ENCODE peak calls at places on chromosomes 5 and 9, in seven cellular contexts. K, N, A, C, O, G and B are unnamed samples.

GRCh38 chr5:134427540-134428041 is 15.9 kb upstream of the CDKN2AIPNL start:
- DNase-seq in A (no peak), O (no peak), G (no peak), N (no peak), C (no peak), K (no peak), B (no peak)

GRCh38 chr5:177194278-177194677 is 60.7 kb downstream of the NSD1 start:
- DNase-seq in O (peak), C (no peak), N (no peak), K (no peak), A (peak), G (no peak), B (no peak)

GRCh38 chr9:114035221-114035844 is 42.8 kb downstream of the AMBP start:
- DNase-seq in C (no peak), G (no peak), A (no peak), N (no peak), K (no peak), O (no peak), B (no peak)

GRCh38 chr5:39892708-39893107 is 467.9 kb upstream of the DAB2 start:
- DNase-seq in N (no peak), C (no peak), G (no peak), O (no peak), A (peak), K (no peak), B (no peak)

GRCh38 chr9:120388000-120388855 is 191.7 kb downstream of the CDK5RAP2 start:
- DNase-seq in N (no peak), O (no peak), C (no peak), K (no peak), G (no peak), A (no peak), B (no peak)

GRCh38 chr9:95143591-95144561 is 173.6 kb downstream of the FANCC start:
- DNase-seq in G (no peak), A (peak), K (no peak), C (no peak), N (no peak), O (peak), B (no peak)

GRCh38 chr9:120609636-120610035 is 29.7 kb upstream of the CDK5RAP2 start:
- DNase-seq in O (no peak), K (no peak), C (no peak), N (no peak), G (no peak), A (no peak), B (no peak)

GRCh38 chr5:156037151-156037909 is 289.6 kb upstream of the SGCD start:
- DNase-seq in A (no peak), C (no peak), O (no peak), K (no peak), G (no peak), N (no peak), B (no peak)

GRCh38 chr9:89978185-89978584 is 373.4 kb downstream of the GADD45G start:
- DNase-seq in O (peak), N (no peak), C (no peak), A (peak), K (no peak), G (no peak), B (no peak)

GRCh38 chr5:35902032-35902681 is 36.3 kb downstream of the CAPSL start:
- DNase-seq in K (no peak), N (no peak), G (no peak), C (no peak), A (peak), O (peak), B (peak)

GRCh38 chr5:139443766-139444473 is 4.6 kb upstream of the DNAJC18 start:
- DNase-seq in O (peak), N (no peak), A (peak), C (peak), K (no peak), G (peak), B (no peak)

GRCh38 chr9:126592461-126592860 is 21.3 kb upstream of the LMX1B start:
- DNase-seq in K (no peak), C (no peak), A (no peak), G (no peak), O (no peak), N (no peak), B (no peak)

GRCh38 chr9:127057970-127058644 is 64.3 kb downstream of the ANGPTL2 start:
- DNase-seq in O (peak), N (no peak), C (no peak), A (no peak), G (no peak), K (no peak), B (no peak)

GRCh38 chr9:137273616-137274320 is 3.8 kb upstream of the TOR4A start:
- DNase-seq in O (no peak), K (no peak), A (no peak), C (no peak), N (no peak), G (no peak), B (no peak)

GRCh38 chr5:148912714-148913398 is 86.4 kb downstream of the ADRB2 start:
- DNase-seq in O (peak), A (peak), C (no peak), N (no peak), K (no peak), G (no peak), B (no peak)

GRCh38 chr5:132667309-132667708 is 6.5 kb upstream of the IL4 start:
- DNase-seq in A (no peak), G (no peak), C (no peak), N (no peak), O (no peak), K (no peak), B (no peak)

GRCh38 chr5:167233507-167233906 is 1057.9 kb upstream of the WWC1 start:
- DNase-seq in C (no peak), G (no peak), K (no peak), A (peak), N (no peak), O (no peak), B (no peak)

GRCh38 chr9:109498195-109499060 is at the start of gene PTPN3:
- DNase-seq in K (no peak), A (no peak), N (no peak), O (peak), C (no peak), G (no peak), B (no peak)

GRCh38 chr5:132763369-132764036 is 13.5 kb downstream of the SEPTIN8 start:
- DNase-seq in C (no peak), N (no peak), A (no peak), O (no peak), G (no peak), K (no peak), B (no peak)

GRCh38 chr9:7402704-7403389 is 396.7 kb downstream of the DMAC1 start:
- DNase-seq in N (no peak), A (peak), G (no peak), K (no peak), O (no peak), C (no peak), B (no peak)

GRCh38 chr5:73280386-73280785 is 107.4 kb downstream of the TMEM174 start:
- DNase-seq in G (no peak), A (no peak), O (no peak), K (no peak), C (no peak), N (no peak), B (peak)

GRCh38 chr5:113330533-113331200 is 104.1 kb downstream of the TSSK1B start:
- DNase-seq in A (peak), G (no peak), N (no peak), C (no peak), O (peak), K (no peak), B (peak)

GRCh38 chr5:157168286-157168685 is 2.2 kb upstream of the GARIN3 start:
- DNase-seq in K (no peak), C (no peak), A (no peak), O (no peak), G (no peak), N (no peak), B (no peak)

GRCh38 chr5:375336-375920 is 53.9 kb downstream of the AHRR start:
- DNase-seq in A (no peak), K (no peak), C (no peak), G (no peak), N (no peak), O (no peak), B (no peak)

GRCh38 chr9:19464764-19465570 is 56.2 kb downstream of the ACER2 start:
- DNase-seq in C (peak), N (peak), K (peak), G (peak), A (peak), O (peak), B (peak)

GRCh38 chr5:150656191-150657132 is 4.6 kb upstream of the MYOZ3 start:
- DNase-seq in N (peak), K (peak), C (peak), G (peak), O (peak), A (peak), B (peak)

GRCh38 chr9:113166039-113166438 is 15.2 kb downstream of the SLC31A2 start:
- DNase-seq in C (no peak), N (no peak), K (no peak), A (no peak), O (no peak), G (no peak), B (no peak)

GRCh38 chr9:78680196-78680595 is 383.3 kb downstream of the PSAT1 start:
- DNase-seq in O (no peak), N (no peak), G (no peak), C (no peak), A (no peak), K (no peak), B (no peak)

GRCh38 chr5:34499001-34499734 is 157.0 kb upstream of the RAI14 start:
- DNase-seq in G (no peak), O (no peak), N (no peak), C (no peak), A (peak), K (no peak), B (peak)

GRCh38 chr5:55278778-55279177 is 28.7 kb downstream of the DHX29 start:
- DNase-seq in A (no peak), N (no peak), O (peak), G (no peak), C (no peak), K (no peak), B (no peak)

GRCh38 chr9:33135086-33135958 is 31.8 kb downstream of the B4GALT1 start:
- DNase-seq in C (no peak), N (no peak), K (no peak), G (no peak), O (no peak), A (no peak), B (no peak)

GRCh38 chr9:35333551-35333950 is 156.4 kb upstream of the RUSC2 start:
- DNase-seq in O (peak), K (no peak), C (no peak), N (no peak), A (peak), G (no peak), B (no peak)

GRCh38 chr9:81264516-81264915 is 424.8 kb downstream of the TLE1 start:
- DNase-seq in G (no peak), N (no peak), O (peak), A (peak), K (no peak), C (peak), B (no peak)

GRCh38 chr9:121233906-121234901 is 32.5 kb upstream of the RAB14 start:
- DNase-seq in N (no peak), K (no peak), A (peak), C (no peak), G (no peak), O (no peak), B (no peak)

GRCh38 chr9:112443200-112443599 is 43.4 kb upstream of the KIAA1958 start:
- DNase-seq in G (no peak), C (peak), N (peak), A (peak), K (peak), O (peak), B (peak)

GRCh38 chr9:115167175-115167574 is 49.2 kb upstream of the TNC start:
- DNase-seq in C (no peak), G (no peak), A (peak), N (no peak), O (peak), K (no peak), B (no peak)

GRCh38 chr9:98009926-98010325 is 26.8 kb downstream of the ANP32B start:
- DNase-seq in N (no peak), K (no peak), C (peak), G (no peak), O (no peak), A (peak), B (no peak)

GRCh38 chr9:8895498-8896224 is 1096.1 kb upstream of the DMAC1 start:
- DNase-seq in G (no peak), A (peak), K (no peak), O (no peak), N (no peak), C (peak), B (peak)

GRCh38 chr5:96381526-96381925 is 51.5 kb downstream of the PCSK1 start:
- DNase-seq in K (no peak), A (no peak), N (no peak), O (no peak), G (no peak), C (no peak), B (peak)